ENCODE peak calls at places on chromosomes 11 and 22, in ten cellular contexts. Y is mammary epithelial cell, V is AG09309, X is epithelial cell of esophagus, U is progenitor cell of endocrine pancreas, F is body of pancreas, W is A549, S is endothelial cell, T is Panc1, O is nephron progenitor cell. B is an unnamed sample.

GRCh38 chr11:94405062-94405461 is 3.8 kb upstream of the GPR83 start:
- DNase-seq in Y (no peak), V (no peak), X (no peak), U (no peak), F (no peak), W (no peak), S (no peak), T (no peak), O (no peak), B (no peak)

GRCh38 chr11:103881518-103882070 is 154.8 kb upstream of the DDI1 start:
- DNase-seq in Y (no peak), V (no peak), X (no peak), U (no peak), F (no peak), W (no peak), S (no peak), T (no peak), O (no peak), B (no peak)

GRCh38 chr11:108466405-108466804 is 924 bp downstream of the C11orf65 start:
- DNase-seq in Y (no peak), V (no peak), X (no peak), U (no peak), F (no peak), W (no peak), S (no peak), T (no peak), O (no peak), B (no peak)

GRCh38 chr11:5556596-5557188 is 8.4 kb upstream of the OR52H1 start:
- DNase-seq in Y (no peak), V (no peak), X (no peak), U (no peak), F (no peak), W (no peak), S (no peak), T (no peak), O (no peak), B (no peak)

GRCh38 chr11:134764367-134764766 is 352.3 kb upstream of the B3GAT1 start:
- DNase-seq in Y (no peak), V (no peak), X (no peak), U (no peak), F (no peak), W (no peak), S (no peak), T (no peak), O (no peak), B (no peak)

GRCh38 chr11:10305964-10306918 is 1.4 kb downstream of the ADM start:
- DNase-seq in Y (peak; percentile 46), V (no peak), X (peak; percentile 26), U (no peak), F (peak; percentile 40), W (peak; percentile 31), S (peak; percentile 26), T (no peak), O (peak; percentile 58), B (no peak)

GRCh38 chr22:42433754-42434153 is 1.6 kb upstream of the NFAM1 start:
- DNase-seq in Y (peak; percentile 65), V (no peak), X (peak; percentile 91), U (no peak), F (no peak), W (no peak), S (no peak), T (no peak), O (no peak), B (peak; percentile 83)

GRCh38 chr22:36369004-36369921 is 18.5 kb downstream of the MYH9 start:
- DNase-seq in Y (no peak), V (no peak), X (no peak), U (no peak), F (no peak), W (no peak), S (no peak), T (no peak), O (no peak), B (peak; percentile 11)

GRCh38 chr22:30574095-30574981 is at the start of gene GAL3ST1:
- DNase-seq in Y (no peak), V (no peak), X (no peak), U (peak; percentile 34), F (peak; percentile 75), W (peak; percentile 66), S (no peak), T (no peak), O (peak; percentile 66), B (no peak)

GRCh38 chr11:22433066-22433450 is 94.9 kb downstream of the SLC17A6 start:
- DNase-seq in Y (no peak), V (no peak), X (peak; percentile 8), U (no peak), F (no peak), W (no peak), S (no peak), T (no peak), O (no peak), B (no peak)

GRCh38 chr11:103228807-103229206 is 119.6 kb downstream of the DYNC2H1 start:
- DNase-seq in Y (no peak), V (no peak), X (no peak), U (no peak), F (no peak), W (no peak), S (no peak), T (no peak), O (peak; percentile 1), B (no peak)

GRCh38 chr11:18699848-18700261 is 1.3 kb downstream of the TMEM86A start:
- DNase-seq in Y (no peak), V (no peak), X (no peak), U (no peak), F (no peak), W (no peak), S (no peak), T (no peak), O (no peak), B (no peak)

GRCh38 chr22:29798318-29798717 is 31.1 kb downstream of the UQCR10 start:
- DNase-seq in Y (no peak), V (no peak), X (no peak), U (no peak), F (no peak), W (no peak), S (no peak), T (no peak), O (no peak), B (no peak)

GRCh38 chr22:37077802-37078448 is 26.4 kb downstream of the KCTD17 start:
- DNase-seq in Y (peak; percentile 7), V (no peak), X (peak; percentile 55), U (peak; percentile 72), F (peak; percentile 42), W (peak; percentile 76), S (peak; percentile 84), T (peak; percentile 18), O (peak; percentile 91), B (peak; percentile 19)

GRCh38 chr11:36057372-36058045 is 113.6 kb downstream of the LDLRAD3 start:
- DNase-seq in Y (no peak), V (no peak), X (no peak), U (no peak), F (peak; percentile 23), W (no peak), S (no peak), T (no peak), O (no peak), B (no peak)

GRCh38 chr11:31815743-31816466 is 4.8 kb upstream of the PAX6 start:
- DNase-seq in Y (no peak), V (no peak), X (no peak), U (no peak), F (no peak), W (no peak), S (no peak), T (no peak), O (peak; percentile 37), B (no peak)
- TF ChIP-seq CTCF in Y (no peak), V (no peak), X (no peak), U (no peak), F (no peak), W (no peak), S (no peak), T (no peak), O (no peak), B (no peak)

GRCh38 chr11:62645934-62646824 is at the start of gene GANAB:
- DNase-seq in Y (peak; percentile 97), V (peak; percentile 84), X (peak; percentile 99), U (peak; percentile 95), F (peak; percentile 99), W (peak; percentile 99), S (peak; percentile 98), T (peak; percentile 80), O (peak; percentile 99), B (peak; percentile 87)
- TF ChIP-seq CTCF in Y (no peak), V (no peak), X (no peak), U (no peak), F (no peak), W (no peak), S (no peak), T (no peak), O (no peak), B (no peak)

GRCh38 chr22:39073941-39074340 is 3.1 kb upstream of the APOBEC3G start:
- DNase-seq in Y (no peak), V (no peak), X (no peak), U (no peak), F (no peak), W (no peak), S (no peak), T (no peak), O (no peak), B (no peak)

GRCh38 chr22:39070186-39070585 is 6.9 kb upstream of the APOBEC3G start:
- DNase-seq in Y (no peak), V (no peak), X (no peak), U (no peak), F (no peak), W (no peak), S (no peak), T (no peak), O (no peak), B (no peak)

DNA sequence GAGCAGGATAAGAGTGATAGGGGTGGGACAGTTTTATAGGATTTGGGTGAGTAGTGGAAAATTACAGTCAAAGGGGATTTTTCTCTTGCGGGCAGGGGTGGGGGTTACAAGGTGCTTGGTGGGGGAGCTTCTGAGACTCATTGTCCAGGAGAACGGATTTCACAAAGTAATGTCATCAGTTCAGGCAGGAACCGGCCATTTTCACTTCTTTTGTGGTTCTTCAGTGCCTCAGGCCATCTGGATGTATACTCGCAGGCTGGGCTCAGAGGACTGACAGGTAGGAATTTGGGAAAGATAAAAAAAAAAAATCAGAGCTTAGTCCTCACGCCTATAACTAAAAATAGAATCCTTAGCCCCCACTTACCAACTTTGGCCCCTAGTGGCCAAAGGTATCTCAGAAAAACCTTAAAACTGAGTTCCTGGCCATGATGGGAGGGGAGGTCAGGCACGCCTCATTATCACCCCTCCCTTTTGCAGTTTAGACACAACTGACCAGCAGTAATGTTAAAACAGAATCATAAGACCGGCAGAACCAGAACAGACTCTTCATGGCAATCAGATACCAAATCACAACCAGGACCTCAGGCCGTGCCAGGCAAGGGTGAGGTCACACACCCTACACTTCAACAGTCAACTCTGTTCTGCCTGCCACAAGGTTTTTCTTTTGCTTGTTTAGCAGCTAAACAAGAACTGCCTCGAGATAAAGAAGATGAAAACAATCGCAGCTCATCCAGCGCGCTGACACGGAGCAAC is 8.9 kb upstream of the APOBEC3G start:
- DNase-seq in Y (peak; percentile 44), V (no peak), X (no peak), U (no peak), F (no peak), W (no peak), S (no peak), T (no peak), O (no peak), B (no peak)
- TF ChIP-seq CTCF in Y (no peak), V (no peak), X (no peak), U (peak; percentile 26), F (no peak), W (no peak), S (no peak), T (no peak), O (peak; percentile 6), B (no peak)

DNA sequence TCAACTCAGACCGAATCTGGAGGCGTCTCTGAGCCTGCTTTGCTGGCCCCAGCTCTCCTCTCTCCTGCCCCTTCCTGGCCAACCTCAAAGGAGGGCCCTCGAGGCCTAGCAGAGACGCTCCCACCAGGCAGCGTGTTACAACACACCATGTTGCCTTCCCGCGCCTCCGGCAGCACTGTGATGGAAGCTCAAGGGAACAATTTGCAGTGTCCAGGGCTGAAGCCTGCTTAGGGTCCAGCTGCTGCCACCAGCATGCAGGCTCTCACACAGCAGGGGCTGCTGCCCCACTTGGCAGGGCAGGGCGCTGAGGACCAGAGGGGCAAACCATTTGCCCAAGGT is 18.5 kb downstream of the LINC01488 start:
- DNase-seq in Y (no peak), V (no peak), X (no peak), U (no peak), F (peak; percentile 7), W (no peak), S (no peak), T (no peak), O (no peak), B (no peak)
- TF ChIP-seq CTCF in Y (no peak), V (no peak), X (no peak), U (no peak), F (no peak), W (no peak), S (no peak), T (no peak), O (no peak), B (no peak)